ENCODE peak calls at places on chromosome 9, in four cellular contexts. O is K562, X is HCT116, Q is SK-N-SH. C is an unnamed sample. For H3K36me3, the result is how much of the 10 kb centered on the place peaks cover.

GRCh38 chr9:114448706-114449105 is 56.6 kb downstream of the WHRN start:
- DNase-seq in X (no peak), Q (no peak), O (no peak), C (no peak)

GRCh38 chr9:5643005-5643624 is 14.2 kb downstream of the RIC1 start:
- DNase-seq in O (no peak), Q (no peak), X (no peak), C (no peak)

GRCh38 chr9:74666625-74667316 is 169.6 kb downstream of the RORB start:
- DNase-seq in Q (no peak), O (no peak), X (no peak), C (no peak)

GRCh38 chr9:110065527-110065926 is 142.4 kb downstream of the C9orf152 start:
- DNase-seq in O (no peak), X (no peak), Q (no peak), C (no peak)

GRCh38 chr9:20441704-20442423 is 180.4 kb downstream of the MLLT3 start:
- DNase-seq in X (no peak), O (no peak), Q (no peak), C (no peak)

GRCh38 chr9:88792502-88792901 is 198.8 kb upstream of the S1PR3 start:
- DNase-seq in Q (no peak), O (no peak), X (no peak), C (no peak)

GRCh38 chr9:120716483-120716882 is 2.2 kb upstream of the MEGF9 start:
- DNase-seq in Q (no peak), O (no peak), X (no peak), C (no peak)

GRCh38 chr9:113650207-113651131 is 186.9 kb downstream of the RGS3 start:
- DNase-seq in X (no peak), Q (no peak), O (no peak), C (peak)

GRCh38 chr9:120926397-120926928 is at the start of gene TRAF1:
- DNase-seq in O (no peak), X (no peak), Q (no peak), C (no peak)

GRCh38 chr9:113452206-113452605 is 11.3 kb upstream of the RGS3 start:
- DNase-seq in O (no peak), Q (no peak), X (no peak), C (no peak)

GRCh38 chr9:114339130-114339908 is 9.7 kb downstream of the ORM2 start:
- DNase-seq in X (no peak), Q (peak), O (peak), C (peak)

GRCh38 chr9:83509372-83509771 is 28.8 kb downstream of the FRMD3 start:
- DNase-seq in Q (no peak), X (no peak), O (no peak), C (no peak)

GRCh38 chr9:127763918-127764384 is 14.5 kb downstream of the SH2D3C start:
- DNase-seq in Q (no peak), X (no peak), O (peak), C (peak)

GRCh38 chr9:121790841-121791240 is 139.4 kb downstream of the DAB2IP start:
- DNase-seq in X (no peak), O (no peak), Q (no peak), C (no peak)

GRCh38 chr9:27535701-27536118 is 6.1 kb upstream of the MOB3B start:
- DNase-seq in O (no peak), Q (no peak), X (no peak), C (no peak)

GRCh38 chr9:122236681-122237080 is 7.9 kb upstream of the LHX6 start:
- DNase-seq in O (no peak), Q (no peak), X (no peak), C (no peak)

GRCh38 chr9:94929373-94929764 is 202.9 kb downstream of the AOPEP start:
- DNase-seq in Q (no peak), X (no peak), O (no peak), C (no peak)

GRCh38 chr9:122265265-122265900 is 701 bp downstream of the MRRF start:
- DNase-seq in O (no peak), Q (no peak), X (peak), C (peak)

GRCh38 chr9:120941046-120941770 is 14.6 kb upstream of the TRAF1 start:
- DNase-seq in X (no peak), O (no peak), Q (no peak), C (no peak)

GRCh38 chr9:15293727-15294405 is 13.2 kb downstream of the TTC39B start:
- DNase-seq in Q (no peak), X (no peak), O (no peak), C (no peak)

GRCh38 chr9:81871695-81872094 is 56.5 kb upstream of the SPATA31D4 start:
- DNase-seq in X (no peak), O (no peak), Q (no peak), C (no peak)

GRCh38 chr9:130936285-130937117 is 2.5 kb downstream of the FIBCD1 start:
- DNase-seq in Q (no peak), X (no peak), O (peak), C (peak)

GRCh38 chr9:71929223-71929622 is 17.8 kb downstream of the C9orf85 start:
- DNase-seq in X (no peak), O (no peak), Q (no peak), C (no peak)

GRCh38 chr9:70477907-70478480 is 63.5 kb upstream of the KLF9 start:
- DNase-seq in X (no peak), Q (no peak), O (no peak), C (no peak)

GRCh38 chr9:117555964-117556629 is 141.2 kb upstream of the ASTN2 start:
- DNase-seq in X (no peak), Q (peak), O (peak), C (peak)

GRCh38 chr9:95202076-95202681 is 115.3 kb downstream of the FANCC start:
- DNase-seq in Q (no peak), X (no peak), O (no peak), C (no peak)

GRCh38 chr9:133991964-133992779 is at the start of gene VAV2:
- DNase-seq in X (peak), Q (peak), O (peak), C (peak)

GRCh38 chr9:99822596-99823391 is 1.1 kb downstream of the NR4A3 start:
- DNase-seq in Q (peak), O (peak), X (no peak), C (peak)

GRCh38 chr9:636931-637591 is 204.4 kb upstream of the DMRT1 start:
- DNase-seq in Q (no peak), O (no peak), X (no peak), C (no peak)

GRCh38 chr9:117424291-117424690 is 9.4 kb upstream of the ASTN2 start:
- DNase-seq in Q (no peak), O (no peak), X (no peak), C (no peak)

GRCh38 chr9:90805006-90805993 is 3.7 kb downstream of the SYK start:
- DNase-seq in Q (peak), O (no peak), X (no peak), C (no peak)

GRCh38 chr9:12876872-12877271 is 102.1 kb downstream of the LURAP1L start:
- DNase-seq in O (no peak), X (no peak), Q (no peak), C (no peak)

GRCh38 chr9:68416891-68417570 is 60.6 kb downstream of the PGM5 start:
- DNase-seq in X (peak), Q (no peak), O (peak), C (no peak)

DNA sequence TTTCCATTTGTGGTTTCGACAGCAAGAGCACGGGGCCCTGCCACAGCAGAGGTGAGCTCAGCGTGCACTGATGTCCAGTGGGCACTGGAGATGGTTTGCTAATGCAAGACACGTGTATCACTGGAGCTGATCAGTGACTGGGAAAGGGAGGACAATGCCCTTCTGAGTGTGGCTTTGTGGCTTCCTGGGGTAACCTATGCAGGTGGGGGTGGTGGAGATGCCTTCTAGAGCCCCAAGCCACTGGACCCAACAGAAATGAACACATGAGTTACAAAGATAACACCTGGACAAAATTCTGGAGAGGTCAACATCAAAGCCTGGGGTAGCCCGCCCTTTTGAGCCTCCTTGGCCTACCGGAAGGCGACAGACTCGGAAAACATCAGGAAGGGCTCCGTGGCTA is 261.3 kb downstream of the CRB2 start:
- DNase-seq in X (no peak), Q (no peak), O (no peak), C (no peak)
- TF ChIP-seq YY1 in X (no peak), Q (no peak), O (no peak), C (no peak)

GRCh38 chr9:33931326-33931725 is 114.4 kb downstream of the UBE2R2 start:
- DNase-seq in X (no peak), O (no peak), Q (no peak), C (no peak)
- H3K36me3 ChIP-seq in X (half or more), O (half or more), Q (half or more), C (half or more)

GRCh38 chr9:136945333-136946227 is 537 bp downstream of the C8G start:
- DNase-seq in X (no peak), O (no peak), Q (no peak), C (peak)
- TF ChIP-seq YY1 in X (no peak), O (no peak), Q (no peak), C (no peak)

GRCh38 chr9:35114113-35114847 is 1.4 kb downstream of the ATOSB start:
- DNase-seq in X (peak), O (peak), Q (peak), C (peak)
- H3K36me3 ChIP-seq in X (under half), O (under half), Q (under half), C (under half)

DNA sequence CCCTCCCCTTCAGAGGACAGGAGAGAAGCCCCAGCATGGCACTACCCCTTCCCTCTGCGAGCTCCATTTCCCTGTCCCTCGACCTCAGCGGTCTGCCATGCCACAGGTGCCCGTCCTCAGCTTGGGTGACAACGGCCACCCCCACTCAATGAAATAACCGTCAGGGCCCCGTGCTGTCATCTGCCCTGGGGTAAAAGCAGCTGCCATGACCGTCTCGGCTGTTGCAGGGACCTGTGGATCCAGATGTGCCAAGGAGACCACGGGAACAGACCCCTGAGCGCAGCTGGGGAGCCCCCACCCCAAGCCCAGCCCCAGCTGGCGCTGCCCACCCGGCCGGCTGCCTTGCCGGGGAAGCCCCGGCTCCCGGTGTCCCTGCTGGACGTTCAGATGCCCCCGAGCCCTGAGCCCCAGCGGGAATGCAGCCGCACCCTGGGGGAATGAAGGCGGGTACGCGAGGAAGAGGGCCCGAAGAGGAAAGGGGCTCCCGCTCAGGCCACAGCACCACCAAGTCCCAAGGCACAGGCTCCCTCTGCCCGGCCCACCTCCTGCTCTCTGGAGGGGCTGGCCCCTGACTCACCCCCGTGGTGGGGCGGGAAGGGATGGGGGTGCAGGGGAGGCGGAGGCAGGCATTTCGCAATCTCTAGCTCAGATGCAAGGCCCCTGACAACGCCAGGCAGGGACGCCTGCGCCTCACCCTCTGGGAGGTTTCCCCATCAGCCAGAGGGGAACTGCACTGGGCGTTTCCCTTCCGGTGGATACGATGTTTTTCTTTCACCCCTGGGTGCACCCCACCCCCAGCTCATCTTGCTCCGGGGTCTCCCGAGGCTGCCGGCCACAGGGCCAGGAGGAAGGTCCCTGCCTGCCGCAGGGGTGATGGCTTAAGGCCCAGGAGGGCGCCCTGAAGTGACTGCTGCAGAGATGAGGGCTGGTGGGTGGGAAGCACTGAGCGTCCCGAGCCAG is 49.2 kb downstream of the NACC2 start:
- DNase-seq in O (no peak), Q (no peak), X (no peak), C (no peak)
- TF ChIP-seq YY1 in O (no peak), Q (no peak), X (no peak), C (no peak)

DNA sequence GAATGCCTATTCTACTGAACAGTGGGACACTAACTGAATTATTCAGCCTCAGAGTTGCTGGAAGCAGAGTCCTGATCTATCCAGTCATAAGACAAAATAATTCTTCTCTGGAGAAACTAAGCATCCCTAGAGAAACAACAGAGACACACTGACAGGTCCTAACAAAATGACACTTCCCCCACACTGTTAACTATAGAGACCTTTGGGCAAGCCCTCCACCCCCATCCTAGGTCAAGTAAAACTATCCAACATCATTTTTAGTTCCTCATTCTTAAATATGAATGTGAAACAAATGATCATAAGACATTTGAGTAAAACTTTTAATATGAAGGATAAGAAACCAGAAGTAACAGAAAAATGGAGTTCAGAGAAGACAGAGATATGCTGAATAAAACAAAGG is 30.9 kb downstream of the CNTLN start:
- DNase-seq in Q (no peak), X (no peak), O (no peak), C (no peak)
- H3K36me3 ChIP-seq in Q (under half), X (under half), O (under half), C (under half)

C was measured in HepG2.